ENCODE peak calls at places on chromosomes 3 and 15, in six cellular contexts. W is upper lobe of left lung, A is heart left ventricle, D is GM12878, M is tibial nerve, Y is endothelial cell of umbilical vein. J is an unnamed sample.

GRCh38 chr15:58332676-58333400 is 99.0 kb upstream of the LIPC start:
- DNase-seq in W (no peak), A (no peak), D (no peak), M (no peak), Y (no peak), J (peak)

GRCh38 chr15:34810455-34811146 is 15.3 kb upstream of the ACTC1 start:
- DNase-seq in W (no peak), A (no peak), D (no peak), M (no peak), Y (peak), J (no peak)

GRCh38 chr15:49154359-49154758 is 1.0 kb downstream of the COPS2 start:
- DNase-seq in W (no peak), A (no peak), D (no peak), M (no peak), Y (no peak), J (no peak)

GRCh38 chr15:51121118-51121517 is 26.4 kb upstream of the TNFAIP8L3 start:
- DNase-seq in W (no peak), A (no peak), D (no peak), M (no peak), Y (peak), J (no peak)

GRCh38 chr15:64285871-64286270 is 70.1 kb downstream of the CSNK1G1 start:
- DNase-seq in W (no peak), A (no peak), D (no peak), M (no peak), Y (no peak), J (no peak)

GRCh38 chr15:75091814-75092213 is 68.4 kb downstream of the PPCDC start:
- DNase-seq in W (no peak), A (no peak), D (peak), M (no peak), Y (no peak), J (no peak)

GRCh38 chr3:117518385-117518784 is 808.8 kb downstream of the TUSC7 start:
- DNase-seq in W (no peak), A (no peak), D (no peak), M (no peak), Y (no peak), J (no peak)

GRCh38 chr3:172687501-172687900 is 23.4 kb downstream of the NCEH1 start:
- DNase-seq in W (no peak), A (no peak), D (no peak), M (no peak), Y (no peak), J (no peak)

GRCh38 chr3:32249184-32249782 is 10.8 kb downstream of the CMTM8 start:
- DNase-seq in W (no peak), A (no peak), D (no peak), M (no peak), Y (no peak), J (no peak)

GRCh38 chr15:80530737-80531365 is 126.7 kb downstream of the ARNT2 start:
- DNase-seq in W (no peak), A (no peak), D (no peak), M (no peak), Y (no peak), J (no peak)

GRCh38 chr15:47411733-47412530 is 305.4 kb upstream of the SEMA6D start:
- DNase-seq in W (no peak), A (no peak), D (no peak), M (no peak), Y (peak), J (peak)

GRCh38 chr3:38116471-38117162 is 20.3 kb downstream of the ACAA1 start:
- DNase-seq in W (peak), A (no peak), D (no peak), M (no peak), Y (no peak), J (no peak)

GRCh38 chr3:111859061-111859973 is at the start of gene PHLDB2:
- DNase-seq in W (peak), A (peak), D (no peak), M (peak), Y (peak), J (peak)

GRCh38 chr15:44058126-44058525 is 136.9 kb downstream of the FRMD5 start:
- DNase-seq in W (no peak), A (no peak), D (no peak), M (no peak), Y (no peak), J (no peak)

GRCh38 chr3:177111541-177111949 is 85.7 kb downstream of the TBL1XR1 start:
- DNase-seq in W (no peak), A (no peak), D (no peak), M (no peak), Y (no peak), J (no peak)

GRCh38 chr3:119974666-119975065 is 119.6 kb downstream of the GSK3B start:
- DNase-seq in W (no peak), A (no peak), D (no peak), M (no peak), Y (no peak), J (no peak)

GRCh38 chr15:51092480-51092879 is 2.2 kb downstream of the TNFAIP8L3 start:
- DNase-seq in W (no peak), A (no peak), D (no peak), M (no peak), Y (no peak), J (no peak)

GRCh38 chr3:41462103-41462691 is 262.9 kb downstream of the CTNNB1 start:
- DNase-seq in W (no peak), A (no peak), D (no peak), M (no peak), Y (no peak), J (no peak)

GRCh38 chr3:181076558-181076957 is 87.0 kb upstream of the DNAJC19 start:
- DNase-seq in W (no peak), A (no peak), D (no peak), M (no peak), Y (no peak), J (no peak)

GRCh38 chr15:33476076-33476475 is 165.3 kb downstream of the RYR3 start:
- DNase-seq in W (no peak), A (no peak), D (no peak), M (no peak), Y (no peak), J (no peak)

GRCh38 chr15:39493393-39494067 is 87.3 kb upstream of the THBS1 start:
- DNase-seq in W (no peak), A (no peak), D (no peak), M (no peak), Y (no peak), J (no peak)

GRCh38 chr3:54760226-54760625 is 167.6 kb downstream of the LRTM1 start:
- DNase-seq in W (no peak), A (no peak), D (no peak), M (no peak), Y (no peak), J (no peak)

GRCh38 chr15:79820176-79820575 is 76.6 kb downstream of the MTHFS start:
- DNase-seq in W (no peak), A (no peak), D (no peak), M (no peak), Y (no peak), J (no peak)

GRCh38 chr15:70902105-70902504 is 9.5 kb downstream of the LRRC49 start:
- DNase-seq in W (no peak), A (no peak), D (no peak), M (no peak), Y (peak), J (no peak)

GRCh38 chr3:34703058-34703457 is 904.6 kb downstream of the PDCD6IP start:
- DNase-seq in W (no peak), A (no peak), D (no peak), M (no peak), Y (no peak), J (no peak)

GRCh38 chr15:46442901-46443590 is 808.2 kb downstream of the SQOR start:
- DNase-seq in W (no peak), A (no peak), D (no peak), M (no peak), Y (no peak), J (no peak)

GRCh38 chr3:3552741-3553140 is 246.5 kb upstream of the LRRN1 start:
- DNase-seq in W (no peak), A (no peak), D (no peak), M (no peak), Y (no peak), J (no peak)

GRCh38 chr15:83733206-83733605 is 79.3 kb downstream of the ADAMTSL3 start:
- DNase-seq in W (no peak), A (no peak), D (no peak), M (no peak), Y (no peak), J (no peak)

GRCh38 chr15:40545457-40545856 is 19.4 kb downstream of the CCDC32 start:
- DNase-seq in W (no peak), A (no peak), D (no peak), M (no peak), Y (no peak), J (no peak)
- TF ChIP-seq CTCF in W (no peak), A (no peak), D (no peak), M (no peak), Y (no peak), J (no peak)

DNA sequence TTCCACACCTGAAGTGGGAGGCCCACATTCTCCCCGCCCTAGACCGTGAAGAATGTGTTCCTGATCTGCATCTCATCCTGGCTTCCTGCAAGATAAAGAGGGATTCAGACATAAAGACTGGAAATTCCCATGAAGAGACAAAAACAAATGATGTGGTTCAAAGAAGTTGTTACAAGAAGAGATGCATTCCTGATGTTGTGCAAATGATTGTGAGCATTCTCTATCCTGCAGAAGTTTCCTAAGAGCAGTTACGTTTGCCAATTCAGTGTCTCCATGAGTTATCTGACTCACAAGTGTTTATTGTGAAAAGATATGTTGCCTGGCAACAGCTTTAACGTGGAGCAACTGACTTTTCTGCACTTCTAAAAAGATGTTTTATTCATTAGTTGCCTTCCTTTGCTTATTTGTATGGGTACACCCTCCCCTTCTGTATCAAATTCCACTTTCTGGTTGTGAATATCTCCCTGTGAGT is 107.8 kb downstream of the ZIC4 start:
- DNase-seq in W (no peak), A (no peak), D (no peak), M (no peak), Y (peak), J (no peak)
- TF ChIP-seq POLR2A in W (no peak), A (no peak), D (no peak), M (no peak), Y (no peak), J (no peak)

GRCh38 chr3:13787533-13787932 is 92.3 kb downstream of the WNT7A start:
- DNase-seq in W (no peak), A (no peak), D (no peak), M (no peak), Y (no peak), J (no peak)
- TF ChIP-seq CTCF in W (no peak), A (no peak), D (no peak), M (no peak), Y (no peak), J (no peak)

DNA sequence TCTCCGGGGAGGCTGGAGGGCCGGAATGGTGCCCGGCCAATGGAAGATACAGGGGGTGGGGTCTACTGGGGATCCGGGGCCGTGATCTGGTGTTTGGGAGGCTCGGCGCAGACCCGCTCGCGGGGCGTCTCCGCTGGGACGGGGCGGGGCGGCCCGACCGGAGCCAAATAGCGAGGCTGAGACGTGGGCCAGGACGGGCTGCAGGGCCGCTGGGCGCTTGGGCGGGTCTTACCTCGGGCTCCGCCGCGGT is 577 bp downstream of the MYO9A start:
- DNase-seq in W (peak), A (peak), D (no peak), M (peak), Y (no peak), J (peak)
- TF ChIP-seq POLR2A in W (no peak), A (no peak), D (peak), M (no peak), Y (no peak), J (no peak)

GRCh38 chr15:55132672-55133071 is 64.1 kb downstream of the RSL24D1 start:
- DNase-seq in W (no peak), A (no peak), D (no peak), M (no peak), Y (no peak), J (no peak)

GRCh38 chr15:55133972-55134371 is 62.8 kb downstream of the RSL24D1 start:
- DNase-seq in W (no peak), A (no peak), D (no peak), M (no peak), Y (no peak), J (no peak)
- TF ChIP-seq CTCF in W (no peak), A (no peak), D (no peak), M (no peak), Y (no peak), J (no peak)

GRCh38 chr3:129166579-129167332 is 5.9 kb upstream of the ISY1 start:
- DNase-seq in W (no peak), A (no peak), D (no peak), M (no peak), Y (no peak), J (no peak)
- TF ChIP-seq POLR2A in W (no peak), A (no peak), D (no peak), M (no peak), Y (no peak), J (no peak)

GRCh38 chr15:68632101-68632500 is 53.3 kb downstream of the CORO2B start:
- DNase-seq in W (no peak), A (no peak), D (no peak), M (no peak), Y (no peak), J (no peak)

GRCh38 chr15:68629519-68630204 is 50.9 kb downstream of the CORO2B start:
- DNase-seq in W (no peak), A (no peak), D (no peak), M (no peak), Y (no peak), J (no peak)

GRCh38 chr15:68631621-68632051 is 52.8 kb downstream of the CORO2B start:
- DNase-seq in W (no peak), A (peak), D (no peak), M (no peak), Y (no peak), J (no peak)

GRCh38 chr15:68630205-68630555 is 51.4 kb downstream of the CORO2B start:
- DNase-seq in W (no peak), A (no peak), D (no peak), M (no peak), Y (no peak), J (no peak)

GRCh38 chr15:68630836-68631235 is 52.0 kb downstream of the CORO2B start:
- DNase-seq in W (no peak), A (no peak), D (no peak), M (no peak), Y (no peak), J (no peak)
- TF ChIP-seq CTCF in W (no peak), A (no peak), D (no peak), M (no peak), Y (no peak), J (no peak)

GRCh38 chr3:33440578-33441321 is 545 bp upstream of the UBP1 start:
- DNase-seq in W (peak), A (peak), D (peak), M (peak), Y (peak), J (peak)
- TF ChIP-seq POLR2A in W (peak), A (no peak), D (peak), M (peak), Y (peak), J (peak)

DNA sequence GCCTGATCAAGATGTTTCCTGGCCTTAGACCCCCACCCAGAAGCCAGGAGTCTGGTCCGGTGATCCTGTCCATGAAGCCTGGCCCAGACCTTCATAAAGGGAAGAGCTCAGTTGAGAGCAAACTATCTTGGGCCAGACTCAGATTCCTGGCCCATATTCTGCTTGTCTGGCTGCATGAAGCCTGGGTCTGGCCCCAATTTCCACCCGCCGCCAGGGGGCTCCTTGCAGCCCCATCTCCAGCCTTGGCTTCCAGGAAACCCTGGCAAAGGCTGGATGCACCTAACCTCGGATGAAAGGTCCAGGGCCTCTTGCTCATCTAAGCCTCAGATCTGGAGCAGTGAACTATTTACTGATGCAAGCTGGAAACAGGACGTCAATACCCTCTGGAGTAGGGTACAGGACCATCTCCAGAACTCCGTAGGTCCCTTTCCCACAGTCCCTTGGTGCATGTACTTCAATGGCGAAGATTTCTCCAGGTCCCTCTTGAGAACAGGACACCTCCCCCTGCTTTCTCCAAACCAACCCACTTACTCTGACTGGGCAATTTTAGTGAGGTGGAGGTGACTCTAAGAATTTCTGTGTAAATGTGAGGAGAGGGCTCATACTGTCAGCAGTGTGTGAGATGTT is 5.6 kb downstream of the FOXL2 start:
- DNase-seq in W (no peak), A (no peak), D (no peak), M (no peak), Y (no peak), J (no peak)
- TF ChIP-seq CTCF in W (peak), A (no peak), D (peak), M (peak), Y (peak), J (no peak)

GRCh38 chr15:90004671-90005070 is 3.5 kb downstream of the ZNF710 start:
- DNase-seq in W (peak), A (no peak), D (no peak), M (peak), Y (peak), J (no peak)
- TF ChIP-seq POLR2A in W (peak), A (no peak), D (no peak), M (no peak), Y (no peak), J (no peak)

J was measured in prostate gland.